ENCODE peak calls at places on chromosomes 2 and 18, in eight cellular contexts. One of them, this sample, is unnamed.

GRCh38 chr2:109213646-109214417 is 84.8 kb downstream of the SH3RF3 start:
- DNase-seq in type B pancreatic cell: no peak
- DNase-seq in fibroblast of lung: peak; percentile 97
- DNase-seq in IMR-90: peak; percentile 67
- DNase-seq in neural progenitor cell: no peak
- DNase-seq in T-helper 9 cell: peak; percentile 40
- DNase-seq in LoVo: peak; percentile 83
- DNase-seq in OCI-LY7: no peak
- DNase-seq in this sample: no peak

GRCh38 chr2:101827246-101827645 is 129.7 kb downstream of the MAP4K4 start:
- DNase-seq in neural progenitor cell: no peak
- DNase-seq in type B pancreatic cell: no peak
- DNase-seq in OCI-LY7: no peak
- DNase-seq in LoVo: no peak
- DNase-seq in T-helper 9 cell: no peak
- DNase-seq in fibroblast of lung: peak; percentile 77
- DNase-seq in IMR-90: peak; percentile 96
- DNase-seq in this sample: no peak

GRCh38 chr2:236169151-236169721 is 1.1 kb upstream of the GBX2 start:
- DNase-seq in LoVo: no peak
- DNase-seq in T-helper 9 cell: no peak
- DNase-seq in type B pancreatic cell: no peak
- DNase-seq in fibroblast of lung: no peak
- DNase-seq in IMR-90: no peak
- DNase-seq in OCI-LY7: no peak
- DNase-seq in neural progenitor cell: peak; percentile 67
- DNase-seq in this sample: no peak

GRCh38 chr18:75116809-75117208 is 92.1 kb downstream of the PTGR3 start:
- DNase-seq in OCI-LY7: no peak
- DNase-seq in LoVo: no peak
- DNase-seq in neural progenitor cell: no peak
- DNase-seq in fibroblast of lung: no peak
- DNase-seq in IMR-90: no peak
- DNase-seq in type B pancreatic cell: no peak
- DNase-seq in T-helper 9 cell: no peak
- DNase-seq in this sample: no peak

GRCh38 chr2:89818873-89819272 is 1127.4 kb downstream of the RPIA start:
- DNase-seq in type B pancreatic cell: no peak
- DNase-seq in fibroblast of lung: no peak
- DNase-seq in OCI-LY7: no peak
- DNase-seq in IMR-90: no peak
- DNase-seq in neural progenitor cell: no peak
- DNase-seq in T-helper 9 cell: no peak
- DNase-seq in LoVo: no peak
- DNase-seq in this sample: no peak

GRCh38 chr2:110106642-110107041 is 9.0 kb downstream of the MALL start:
- DNase-seq in neural progenitor cell: no peak
- DNase-seq in OCI-LY7: no peak
- DNase-seq in IMR-90: peak; percentile 93
- DNase-seq in type B pancreatic cell: no peak
- DNase-seq in fibroblast of lung: peak; percentile 97
- DNase-seq in LoVo: peak; percentile 42
- DNase-seq in T-helper 9 cell: no peak
- DNase-seq in this sample: no peak

GRCh38 chr2:149926149-149926548 is 338.6 kb upstream of the MMADHC start:
- DNase-seq in fibroblast of lung: peak; percentile 11
- DNase-seq in neural progenitor cell: no peak
- DNase-seq in T-helper 9 cell: no peak
- DNase-seq in OCI-LY7: no peak
- DNase-seq in IMR-90: no peak
- DNase-seq in LoVo: no peak
- DNase-seq in type B pancreatic cell: no peak
- DNase-seq in this sample: no peak

GRCh38 chr2:9974344-9974743 is 22.9 kb downstream of the GRHL1 start:
- DNase-seq in IMR-90: peak; percentile 49
- DNase-seq in LoVo: no peak
- DNase-seq in T-helper 9 cell: no peak
- DNase-seq in type B pancreatic cell: no peak
- DNase-seq in fibroblast of lung: peak; percentile 89
- DNase-seq in neural progenitor cell: no peak
- DNase-seq in OCI-LY7: no peak
- DNase-seq in this sample: no peak

GRCh38 chr2:98020992-98021713 is 25.4 kb upstream of the TMEM131 start:
- DNase-seq in type B pancreatic cell: peak; percentile 45
- DNase-seq in fibroblast of lung: no peak
- DNase-seq in LoVo: no peak
- DNase-seq in IMR-90: no peak
- DNase-seq in neural progenitor cell: peak; percentile 48
- DNase-seq in T-helper 9 cell: no peak
- DNase-seq in OCI-LY7: no peak
- DNase-seq in this sample: peak; percentile 49

GRCh38 chr2:241842620-241843211 is 16.0 kb downstream of the PDCD1 start:
- DNase-seq in T-helper 9 cell: no peak
- DNase-seq in OCI-LY7: no peak
- DNase-seq in type B pancreatic cell: peak; percentile 68
- DNase-seq in LoVo: no peak
- DNase-seq in fibroblast of lung: no peak
- DNase-seq in neural progenitor cell: no peak
- DNase-seq in IMR-90: no peak
- DNase-seq in this sample: peak; percentile 11

GRCh38 chr2:201452058-201452736 is 657 bp downstream of the STRADB start:
- DNase-seq in neural progenitor cell: no peak
- DNase-seq in T-helper 9 cell: no peak
- DNase-seq in type B pancreatic cell: peak; percentile 81
- DNase-seq in OCI-LY7: no peak
- DNase-seq in fibroblast of lung: peak; percentile 20
- DNase-seq in IMR-90: no peak
- DNase-seq in LoVo: peak; percentile 21
- DNase-seq in this sample: no peak

GRCh38 chr2:217743407-217743806 is 259.4 kb downstream of the TNS1 start:
- DNase-seq in IMR-90: no peak
- DNase-seq in type B pancreatic cell: peak; percentile 24
- DNase-seq in OCI-LY7: no peak
- DNase-seq in fibroblast of lung: no peak
- DNase-seq in LoVo: no peak
- DNase-seq in T-helper 9 cell: no peak
- DNase-seq in neural progenitor cell: no peak
- DNase-seq in this sample: no peak

GRCh38 chr2:160940271-160940670 is 220.0 kb upstream of the TANK start:
- DNase-seq in neural progenitor cell: no peak
- DNase-seq in type B pancreatic cell: no peak
- DNase-seq in LoVo: no peak
- DNase-seq in fibroblast of lung: no peak
- DNase-seq in T-helper 9 cell: no peak
- DNase-seq in OCI-LY7: no peak
- DNase-seq in IMR-90: peak; percentile 59
- DNase-seq in this sample: no peak

GRCh38 chr2:186532891-186533290 is 46.8 kb downstream of the ZC3H15 start:
- DNase-seq in IMR-90: no peak
- DNase-seq in T-helper 9 cell: no peak
- DNase-seq in OCI-LY7: no peak
- DNase-seq in type B pancreatic cell: no peak
- DNase-seq in LoVo: no peak
- DNase-seq in fibroblast of lung: no peak
- DNase-seq in neural progenitor cell: no peak
- DNase-seq in this sample: no peak

GRCh38 chr2:238684362-238685326 is 163.2 kb upstream of the TWIST2 start:
- DNase-seq in T-helper 9 cell: no peak
- DNase-seq in LoVo: peak; percentile 71
- DNase-seq in fibroblast of lung: peak; percentile 99
- DNase-seq in IMR-90: peak; percentile 99
- DNase-seq in type B pancreatic cell: no peak
- DNase-seq in neural progenitor cell: no peak
- DNase-seq in OCI-LY7: no peak
- DNase-seq in this sample: no peak

GRCh38 chr18:11040823-11041712 is 108.3 kb downstream of the PIEZO2 start:
- DNase-seq in type B pancreatic cell: no peak
- DNase-seq in OCI-LY7: peak; percentile 74
- DNase-seq in IMR-90: peak; percentile 69
- DNase-seq in LoVo: peak; percentile 47
- DNase-seq in neural progenitor cell: peak; percentile 79
- DNase-seq in T-helper 9 cell: no peak
- DNase-seq in fibroblast of lung: peak; percentile 80
- DNase-seq in this sample: peak; percentile 56

GRCh38 chr2:232230557-232230956 is 148.0 kb upstream of the ALPP start:
- DNase-seq in neural progenitor cell: peak; percentile 63
- DNase-seq in OCI-LY7: peak; percentile 52
- DNase-seq in fibroblast of lung: no peak
- DNase-seq in LoVo: no peak
- DNase-seq in IMR-90: peak; percentile 17
- DNase-seq in type B pancreatic cell: no peak
- DNase-seq in T-helper 9 cell: no peak
- DNase-seq in this sample: peak; percentile 33

GRCh38 chr2:43175187-43175490 is 51.3 kb downstream of the ZFP36L2 start:
- DNase-seq in fibroblast of lung: peak; percentile 62
- DNase-seq in OCI-LY7: no peak
- DNase-seq in LoVo: no peak
- DNase-seq in IMR-90: peak; percentile 45
- DNase-seq in type B pancreatic cell: no peak
- DNase-seq in neural progenitor cell: peak; percentile 26
- DNase-seq in T-helper 9 cell: no peak
- DNase-seq in this sample: no peak

GRCh38 chr2:222693837-222694236 is 22.4 kb downstream of the MOGAT1 start:
- DNase-seq in OCI-LY7: peak; percentile 33
- DNase-seq in fibroblast of lung: peak; percentile 43
- DNase-seq in IMR-90: no peak
- DNase-seq in LoVo: no peak
- DNase-seq in T-helper 9 cell: no peak
- DNase-seq in neural progenitor cell: no peak
- DNase-seq in type B pancreatic cell: no peak
- DNase-seq in this sample: no peak

GRCh38 chr2:113985554-113986397 is 95.9 kb downstream of the ACTR3 start:
- DNase-seq in T-helper 9 cell: no peak
- DNase-seq in neural progenitor cell: no peak
- DNase-seq in LoVo: no peak
- DNase-seq in fibroblast of lung: no peak
- DNase-seq in IMR-90: no peak
- DNase-seq in OCI-LY7: no peak
- DNase-seq in type B pancreatic cell: no peak
- DNase-seq in this sample: no peak

GRCh38 chr18:24187049-24187448 is 48.2 kb downstream of the CABYR start:
- DNase-seq in LoVo: no peak
- DNase-seq in type B pancreatic cell: no peak
- DNase-seq in T-helper 9 cell: no peak
- DNase-seq in fibroblast of lung: no peak
- DNase-seq in neural progenitor cell: no peak
- DNase-seq in IMR-90: no peak
- DNase-seq in OCI-LY7: no peak
- DNase-seq in this sample: no peak

GRCh38 chr2:177727577-177728351 is 335.2 kb downstream of the AGPS start:
- DNase-seq in type B pancreatic cell: no peak
- DNase-seq in fibroblast of lung: no peak
- DNase-seq in neural progenitor cell: no peak
- DNase-seq in T-helper 9 cell: no peak
- DNase-seq in LoVo: no peak
- DNase-seq in IMR-90: no peak
- DNase-seq in OCI-LY7: no peak
- DNase-seq in this sample: no peak

GRCh38 chr18:11408555-11408954 is 200.8 kb upstream of the SLC35G4 start:
- DNase-seq in fibroblast of lung: no peak
- DNase-seq in LoVo: no peak
- DNase-seq in IMR-90: no peak
- DNase-seq in neural progenitor cell: no peak
- DNase-seq in type B pancreatic cell: no peak
- DNase-seq in T-helper 9 cell: no peak
- DNase-seq in OCI-LY7: no peak
- DNase-seq in this sample: no peak

GRCh38 chr2:64978514-64979268 is 10.5 kb upstream of the SLC1A4 start:
- DNase-seq in OCI-LY7: peak; percentile 32
- DNase-seq in fibroblast of lung: no peak
- DNase-seq in LoVo: peak; percentile 7
- DNase-seq in T-helper 9 cell: no peak
- DNase-seq in IMR-90: peak; percentile 64
- DNase-seq in neural progenitor cell: no peak
- DNase-seq in type B pancreatic cell: no peak
- DNase-seq in this sample: no peak

GRCh38 chr2:42100696-42101585 is 53.1 kb downstream of the PKDCC start:
- DNase-seq in LoVo: no peak
- DNase-seq in T-helper 9 cell: peak; percentile 67
- DNase-seq in OCI-LY7: no peak
- DNase-seq in neural progenitor cell: peak; percentile 77
- DNase-seq in type B pancreatic cell: no peak
- DNase-seq in fibroblast of lung: peak; percentile 47
- DNase-seq in IMR-90: peak; percentile 69
- DNase-seq in this sample: no peak

GRCh38 chr18:22817844-22818243 is 115.3 kb upstream of the RBBP8 start:
- DNase-seq in OCI-LY7: no peak
- DNase-seq in IMR-90: peak; percentile 52
- DNase-seq in LoVo: no peak
- DNase-seq in type B pancreatic cell: no peak
- DNase-seq in T-helper 9 cell: no peak
- DNase-seq in neural progenitor cell: no peak
- DNase-seq in fibroblast of lung: no peak
- DNase-seq in this sample: no peak

GRCh38 chr18:73414069-73414468 is 546.3 kb upstream of the NETO1 start:
- DNase-seq in OCI-LY7: no peak
- DNase-seq in type B pancreatic cell: no peak
- DNase-seq in IMR-90: no peak
- DNase-seq in fibroblast of lung: no peak
- DNase-seq in T-helper 9 cell: no peak
- DNase-seq in neural progenitor cell: no peak
- DNase-seq in LoVo: no peak
- DNase-seq in this sample: no peak

GRCh38 chr2:231930601-231931281 is 4.5 kb upstream of the NPPC start:
- DNase-seq in LoVo: no peak
- DNase-seq in T-helper 9 cell: no peak
- DNase-seq in IMR-90: no peak
- DNase-seq in fibroblast of lung: no peak
- DNase-seq in OCI-LY7: no peak
- DNase-seq in neural progenitor cell: no peak
- DNase-seq in type B pancreatic cell: peak; percentile 44
- DNase-seq in this sample: no peak

GRCh38 chr2:108935231-108935863 is 53.7 kb downstream of the EDAR start:
- DNase-seq in fibroblast of lung: no peak
- DNase-seq in neural progenitor cell: peak; percentile 92
- DNase-seq in IMR-90: no peak
- DNase-seq in type B pancreatic cell: no peak
- DNase-seq in OCI-LY7: no peak
- DNase-seq in T-helper 9 cell: no peak
- DNase-seq in LoVo: no peak
- DNase-seq in this sample: no peak

GRCh38 chr2:227864161-227864756 is 7.2 kb upstream of the DAW1 start:
- DNase-seq in neural progenitor cell: no peak
- DNase-seq in fibroblast of lung: peak; percentile 78
- DNase-seq in OCI-LY7: no peak
- DNase-seq in type B pancreatic cell: no peak
- DNase-seq in T-helper 9 cell: no peak
- DNase-seq in LoVo: no peak
- DNase-seq in IMR-90: peak; percentile 49
- DNase-seq in this sample: no peak

This sample was measured in BE2C.